ENCODE peak calls at places on chromosomes 6 and 20, in eight cellular contexts. One of them, this sample, is unnamed.

GRCh38 chr20:46220808-46221207 is 87.5 kb downstream of the CDH22 start:
- DNase-seq in PC-9: no peak
- DNase-seq in mammary epithelial cell: no peak
- DNase-seq in heart right ventricle: no peak
- DNase-seq in psoas muscle: no peak
- DNase-seq in cardiac muscle cell: peak
- DNase-seq in tibial artery: no peak
- DNase-seq in CD8-positive, alpha-beta T cell: no peak
- DNase-seq in this sample: no peak

GRCh38 chr6:26225848-26226590 is 138.8 kb downstream of the HFE start:
- DNase-seq in PC-9: no peak
- DNase-seq in tibial artery: no peak
- DNase-seq in CD8-positive, alpha-beta T cell: no peak
- DNase-seq in psoas muscle: no peak
- DNase-seq in cardiac muscle cell: peak
- DNase-seq in mammary epithelial cell: no peak
- DNase-seq in heart right ventricle: no peak
- DNase-seq in this sample: no peak

GRCh38 chr6:72798196-72798595 is 176.3 kb downstream of the KCNQ5 start:
- DNase-seq in psoas muscle: no peak
- DNase-seq in cardiac muscle cell: no peak
- DNase-seq in heart right ventricle: no peak
- DNase-seq in CD8-positive, alpha-beta T cell: no peak
- DNase-seq in PC-9: no peak
- DNase-seq in tibial artery: no peak
- DNase-seq in mammary epithelial cell: peak
- DNase-seq in this sample: no peak

GRCh38 chr6:122803056-122803695 is 14.1 kb downstream of the SMPDL3A start:
- DNase-seq in psoas muscle: no peak
- DNase-seq in PC-9: peak
- DNase-seq in tibial artery: no peak
- DNase-seq in CD8-positive, alpha-beta T cell: no peak
- DNase-seq in heart right ventricle: no peak
- DNase-seq in cardiac muscle cell: no peak
- DNase-seq in mammary epithelial cell: no peak
- DNase-seq in this sample: no peak

GRCh38 chr6:41072836-41073202 is at the start of gene NFYA:
- DNase-seq in CD8-positive, alpha-beta T cell: no peak
- DNase-seq in psoas muscle: peak
- DNase-seq in heart right ventricle: peak
- DNase-seq in mammary epithelial cell: no peak
- DNase-seq in cardiac muscle cell: peak
- DNase-seq in PC-9: no peak
- DNase-seq in tibial artery: no peak
- DNase-seq in this sample: no peak

GRCh38 chr6:44000164-44000842 is 126.9 kb downstream of the MRPL14 start:
- DNase-seq in psoas muscle: no peak
- DNase-seq in tibial artery: no peak
- DNase-seq in cardiac muscle cell: no peak
- DNase-seq in mammary epithelial cell: no peak
- DNase-seq in PC-9: peak
- DNase-seq in heart right ventricle: no peak
- DNase-seq in CD8-positive, alpha-beta T cell: no peak
- DNase-seq in this sample: no peak

GRCh38 chr6:137590684-137591083 is 96.5 kb upstream of the OLIG3 start:
- DNase-seq in PC-9: no peak
- DNase-seq in mammary epithelial cell: no peak
- DNase-seq in psoas muscle: no peak
- DNase-seq in CD8-positive, alpha-beta T cell: no peak
- DNase-seq in heart right ventricle: no peak
- DNase-seq in cardiac muscle cell: no peak
- DNase-seq in tibial artery: no peak
- DNase-seq in this sample: no peak

GRCh38 chr20:21981179-21981578 is 275.7 kb downstream of the PAX1 start:
- DNase-seq in CD8-positive, alpha-beta T cell: no peak
- DNase-seq in cardiac muscle cell: no peak
- DNase-seq in mammary epithelial cell: no peak
- DNase-seq in PC-9: no peak
- DNase-seq in psoas muscle: no peak
- DNase-seq in tibial artery: no peak
- DNase-seq in heart right ventricle: no peak
- DNase-seq in this sample: no peak

GRCh38 chr6:32578962-32579361 is 10.7 kb downstream of the HLA-DRB1 start:
- DNase-seq in psoas muscle: no peak
- DNase-seq in tibial artery: no peak
- DNase-seq in PC-9: no peak
- DNase-seq in mammary epithelial cell: no peak
- DNase-seq in CD8-positive, alpha-beta T cell: no peak
- DNase-seq in heart right ventricle: no peak
- DNase-seq in cardiac muscle cell: no peak
- DNase-seq in this sample: no peak

GRCh38 chr20:59643616-59644061 is 39.3 kb downstream of the PHACTR3 start:
- DNase-seq in mammary epithelial cell: no peak
- DNase-seq in heart right ventricle: no peak
- DNase-seq in cardiac muscle cell: no peak
- DNase-seq in CD8-positive, alpha-beta T cell: no peak
- DNase-seq in PC-9: peak
- DNase-seq in psoas muscle: no peak
- DNase-seq in tibial artery: no peak
- DNase-seq in this sample: peak

GRCh38 chr6:166112580-166112979 is 55.1 kb downstream of the TBXT start:
- DNase-seq in CD8-positive, alpha-beta T cell: no peak
- DNase-seq in tibial artery: no peak
- DNase-seq in cardiac muscle cell: no peak
- DNase-seq in heart right ventricle: no peak
- DNase-seq in PC-9: peak
- DNase-seq in mammary epithelial cell: no peak
- DNase-seq in psoas muscle: no peak
- DNase-seq in this sample: no peak

GRCh38 chr6:4670295-4670694 is 105.9 kb upstream of the CDYL start:
- DNase-seq in PC-9: no peak
- DNase-seq in heart right ventricle: no peak
- DNase-seq in tibial artery: no peak
- DNase-seq in mammary epithelial cell: no peak
- DNase-seq in cardiac muscle cell: no peak
- DNase-seq in psoas muscle: no peak
- DNase-seq in CD8-positive, alpha-beta T cell: no peak
- DNase-seq in this sample: no peak

GRCh38 chr20:9140172-9140760 is 71.4 kb downstream of the PLCB4 start:
- DNase-seq in psoas muscle: no peak
- DNase-seq in cardiac muscle cell: no peak
- DNase-seq in PC-9: no peak
- DNase-seq in tibial artery: no peak
- DNase-seq in heart right ventricle: no peak
- DNase-seq in mammary epithelial cell: no peak
- DNase-seq in CD8-positive, alpha-beta T cell: no peak
- DNase-seq in this sample: no peak

GRCh38 chr20:59657459-59658046 is 53.2 kb downstream of the PHACTR3 start:
- DNase-seq in PC-9: no peak
- DNase-seq in cardiac muscle cell: no peak
- DNase-seq in heart right ventricle: no peak
- DNase-seq in mammary epithelial cell: no peak
- DNase-seq in tibial artery: no peak
- DNase-seq in CD8-positive, alpha-beta T cell: no peak
- DNase-seq in psoas muscle: no peak
- DNase-seq in this sample: no peak

GRCh38 chr6:98832282-98833100 is 1.9 kb upstream of the POU3F2 start:
- DNase-seq in tibial artery: peak
- DNase-seq in PC-9: no peak
- DNase-seq in cardiac muscle cell: peak
- DNase-seq in mammary epithelial cell: peak
- DNase-seq in heart right ventricle: no peak
- DNase-seq in CD8-positive, alpha-beta T cell: no peak
- DNase-seq in psoas muscle: no peak
- DNase-seq in this sample: peak

DNA sequence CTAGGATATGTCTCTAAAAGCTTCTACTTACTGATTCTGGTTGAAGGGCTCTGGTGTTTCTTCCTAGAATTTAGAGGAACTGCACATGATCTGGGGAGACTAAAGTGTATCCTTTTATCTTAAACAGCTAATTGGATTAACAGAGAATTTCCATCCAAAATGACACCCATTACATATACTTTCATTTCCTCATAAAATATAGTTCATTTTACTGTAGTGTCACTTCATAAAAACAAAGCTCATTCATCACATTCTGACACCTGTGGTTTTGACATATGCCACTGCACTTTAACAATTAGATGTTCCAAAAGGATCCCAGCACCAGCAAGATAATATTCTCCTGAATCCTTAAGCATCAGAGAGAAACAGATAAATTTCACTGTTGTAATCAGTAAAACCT is 175.1 kb upstream of the BMP5 start:
- DNase-seq in cardiac muscle cell: no peak
- DNase-seq in CD8-positive, alpha-beta T cell: no peak
- DNase-seq in heart right ventricle: no peak
- DNase-seq in mammary epithelial cell: no peak
- DNase-seq in PC-9: no peak
- DNase-seq in tibial artery: no peak
- DNase-seq in psoas muscle: no peak
- DNase-seq in this sample: no peak
- H3K27ac ChIP-seq in cardiac muscle cell: no peak
- H3K27ac ChIP-seq in CD8-positive, alpha-beta T cell: no peak
- H3K27ac ChIP-seq in heart right ventricle: no peak
- H3K27ac ChIP-seq in mammary epithelial cell: no peak
- H3K27ac ChIP-seq in PC-9: no peak
- H3K27ac ChIP-seq in tibial artery: no peak
- H3K27ac ChIP-seq in psoas muscle: no peak
- H3K27ac ChIP-seq in this sample: no peak

GRCh38 chr6:170137911-170138910 is 152.7 kb downstream of the DLL1 start:
- DNase-seq in cardiac muscle cell: no peak
- DNase-seq in mammary epithelial cell: no peak
- DNase-seq in PC-9: no peak
- DNase-seq in tibial artery: peak
- DNase-seq in CD8-positive, alpha-beta T cell: no peak
- DNase-seq in psoas muscle: peak
- DNase-seq in heart right ventricle: no peak
- DNase-seq in this sample: no peak

GRCh38 chr6:170137176-170137891 is 153.5 kb downstream of the DLL1 start:
- DNase-seq in psoas muscle: no peak
- DNase-seq in tibial artery: peak
- DNase-seq in mammary epithelial cell: peak
- DNase-seq in CD8-positive, alpha-beta T cell: no peak
- DNase-seq in cardiac muscle cell: no peak
- DNase-seq in heart right ventricle: peak
- DNase-seq in PC-9: no peak
- DNase-seq in this sample: no peak

GRCh38 chr6:170135461-170135820 is 155.4 kb downstream of the DLL1 start:
- DNase-seq in mammary epithelial cell: no peak
- DNase-seq in CD8-positive, alpha-beta T cell: no peak
- DNase-seq in PC-9: no peak
- DNase-seq in psoas muscle: no peak
- DNase-seq in tibial artery: peak
- DNase-seq in cardiac muscle cell: no peak
- DNase-seq in heart right ventricle: no peak
- DNase-seq in this sample: no peak

GRCh38 chr6:170135821-170136471 is 154.9 kb downstream of the DLL1 start:
- DNase-seq in tibial artery: peak
- DNase-seq in PC-9: no peak
- DNase-seq in CD8-positive, alpha-beta T cell: no peak
- DNase-seq in psoas muscle: no peak
- DNase-seq in mammary epithelial cell: no peak
- DNase-seq in cardiac muscle cell: no peak
- DNase-seq in heart right ventricle: no peak
- DNase-seq in this sample: no peak

DNA sequence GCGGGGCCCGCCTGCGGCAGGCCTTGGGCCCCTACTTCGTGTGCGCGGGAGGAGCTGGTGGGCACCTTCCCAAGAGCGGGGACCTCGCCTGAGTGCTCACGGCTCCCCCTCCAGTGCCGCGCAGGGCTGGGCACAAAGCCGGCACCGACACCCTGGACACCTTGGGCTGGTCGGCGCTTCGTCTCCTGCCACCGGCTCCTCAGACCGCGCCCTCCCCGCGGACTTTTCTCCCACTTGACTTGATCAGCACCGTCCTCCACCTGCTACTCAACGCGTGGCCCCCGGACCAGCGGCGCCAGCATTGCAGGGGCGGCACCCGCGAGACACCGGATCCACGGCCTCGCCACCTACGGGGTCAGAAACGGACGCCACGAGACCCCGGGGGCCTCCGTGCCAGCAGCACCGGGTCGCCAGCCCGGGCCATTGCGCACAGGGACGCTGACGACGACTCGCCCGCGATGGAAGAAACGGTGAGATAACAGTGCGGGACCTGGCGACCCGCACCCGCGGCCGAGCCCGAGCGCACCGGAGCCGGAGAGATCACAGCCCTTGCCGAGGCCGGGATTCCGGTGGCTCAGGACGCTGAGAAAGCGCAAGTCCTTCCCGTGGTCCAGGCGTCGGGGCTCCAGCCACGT is 154.2 kb downstream of the DLL1 start:
- DNase-seq in CD8-positive, alpha-beta T cell: no peak
- DNase-seq in PC-9: no peak
- DNase-seq in tibial artery: peak
- DNase-seq in cardiac muscle cell: no peak
- DNase-seq in mammary epithelial cell: no peak
- DNase-seq in psoas muscle: no peak
- DNase-seq in heart right ventricle: no peak
- DNase-seq in this sample: no peak
- H3K27ac ChIP-seq in CD8-positive, alpha-beta T cell: no peak
- H3K27ac ChIP-seq in PC-9: no peak
- H3K27ac ChIP-seq in tibial artery: no peak
- H3K27ac ChIP-seq in cardiac muscle cell: no peak
- H3K27ac ChIP-seq in mammary epithelial cell: no peak
- H3K27ac ChIP-seq in psoas muscle: peak
- H3K27ac ChIP-seq in heart right ventricle: peak
- H3K27ac ChIP-seq in this sample: no peak

GRCh38 chr6:158769696-158770446 is 49.3 kb downstream of the EZR start:
- DNase-seq in psoas muscle: peak
- DNase-seq in cardiac muscle cell: no peak
- DNase-seq in heart right ventricle: peak
- DNase-seq in PC-9: no peak
- DNase-seq in tibial artery: peak
- DNase-seq in mammary epithelial cell: no peak
- DNase-seq in CD8-positive, alpha-beta T cell: no peak
- DNase-seq in this sample: peak
- H3K27ac ChIP-seq in psoas muscle: no peak
- H3K27ac ChIP-seq in cardiac muscle cell: peak
- H3K27ac ChIP-seq in heart right ventricle: peak
- H3K27ac ChIP-seq in PC-9: peak
- H3K27ac ChIP-seq in tibial artery: no peak
- H3K27ac ChIP-seq in mammary epithelial cell: no peak
- H3K27ac ChIP-seq in CD8-positive, alpha-beta T cell: no peak
- H3K27ac ChIP-seq in this sample: no peak

DNA sequence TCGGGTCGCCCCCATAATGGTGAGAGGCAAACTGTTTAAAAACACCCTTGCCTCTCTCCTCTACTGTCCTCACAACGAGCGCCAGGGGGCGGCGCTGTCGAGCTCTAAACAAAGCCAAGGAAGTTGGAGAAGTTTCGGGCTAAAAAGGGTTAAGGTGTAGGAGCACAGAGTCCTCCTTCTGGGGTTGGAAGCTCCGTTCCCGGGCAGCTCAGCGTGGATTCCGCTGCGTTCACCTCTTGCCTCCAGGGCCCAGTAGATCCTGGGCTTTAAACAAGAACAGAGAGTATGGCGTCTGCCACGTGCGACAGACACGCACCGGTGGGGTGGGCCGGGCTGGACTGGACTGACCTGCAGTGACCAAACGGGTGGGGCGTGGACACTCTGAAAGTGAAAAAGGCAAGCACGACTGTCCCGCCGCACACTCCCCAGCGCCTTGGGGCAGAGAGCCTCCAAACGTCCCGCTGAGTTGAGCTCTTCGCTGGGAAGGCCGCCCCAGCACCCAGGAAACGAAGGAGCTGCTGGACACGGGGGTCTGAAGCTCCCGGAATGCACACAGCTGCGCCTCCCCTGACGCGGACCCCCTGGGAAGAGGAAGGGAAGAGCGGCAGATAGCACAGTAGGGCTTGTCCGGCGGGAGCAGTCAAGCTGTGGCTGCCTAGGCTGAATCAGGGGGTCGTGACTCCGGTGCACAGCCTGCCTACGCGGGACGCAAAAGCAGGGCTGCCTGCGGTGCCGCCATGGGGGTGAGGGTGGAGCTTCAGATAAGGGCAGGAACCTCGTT is 1.6 kb upstream of the THBD start:
- DNase-seq in mammary epithelial cell: peak
- DNase-seq in cardiac muscle cell: peak
- DNase-seq in heart right ventricle: peak
- DNase-seq in tibial artery: peak
- DNase-seq in CD8-positive, alpha-beta T cell: no peak
- DNase-seq in PC-9: peak
- DNase-seq in psoas muscle: peak
- DNase-seq in this sample: no peak
- H3K27ac ChIP-seq in mammary epithelial cell: no peak
- H3K27ac ChIP-seq in cardiac muscle cell: no peak
- H3K27ac ChIP-seq in heart right ventricle: peak
- H3K27ac ChIP-seq in tibial artery: peak
- H3K27ac ChIP-seq in CD8-positive, alpha-beta T cell: no peak
- H3K27ac ChIP-seq in PC-9: peak
- H3K27ac ChIP-seq in psoas muscle: peak
- H3K27ac ChIP-seq in this sample: no peak